ENCODE peak calls at places on chromosomes 2 and 18, in seven cellular contexts. F is endothelial cell of umbilical vein, X is esophagus muscularis mucosa, W is right lobe of liver, I is AG04450, Y is brain microvascular endothelial cell, P is choroid plexus epithelial cell. L is an unnamed sample.

GRCh38 chr2:68907923-68908253 is 36.7 kb upstream of the BMP10 start:
- DNase-seq in F (no peak), P (no peak), Y (no peak), W (no peak), I (no peak), X (no peak), L (no peak)

GRCh38 chr2:96832751-96833507 is 10.9 kb downstream of the ANKRD23 start:
- DNase-seq in F (no peak), P (peak; percentile 75), W (peak; percentile 98), X (no peak), Y (peak; percentile 70), I (peak; percentile 11), L (no peak)

GRCh38 chr18:6484659-6485058 is 69.9 kb upstream of the L3MBTL4 start:
- DNase-seq in W (no peak), P (no peak), I (no peak), Y (no peak), F (no peak), X (no peak), L (no peak)

GRCh38 chr2:43051316-43051715 is 175.1 kb downstream of the ZFP36L2 start:
- DNase-seq in X (no peak), I (no peak), Y (peak; percentile 73), W (no peak), P (peak; percentile 61), F (peak; percentile 81), L (no peak)

GRCh38 chr2:88170472-88170892 is 336 bp downstream of the THNSL2 start:
- DNase-seq in F (no peak), P (peak; percentile 10), I (no peak), W (no peak), Y (peak; percentile 12), X (peak; percentile 91), L (no peak)

GRCh38 chr2:144449028-144449406 is 70.9 kb downstream of the ZEB2 start:
- DNase-seq in Y (no peak), P (no peak), F (no peak), X (no peak), W (no peak), I (no peak), L (no peak)

GRCh38 chr18:13218376-13219011 is at the start of gene LDLRAD4:
- DNase-seq in Y (no peak), P (no peak), F (peak; percentile 34), I (no peak), X (no peak), W (peak; percentile 58), L (no peak)

GRCh38 chr2:56239437-56239836 is 55.6 kb downstream of the CCDC85A start:
- DNase-seq in W (no peak), X (no peak), P (peak; percentile 4), Y (no peak), I (no peak), F (peak; percentile 33), L (no peak)

GRCh38 chr2:38214209-38214717 is 138.3 kb upstream of the CYP1B1 start:
- DNase-seq in I (no peak), F (no peak), P (no peak), X (no peak), Y (no peak), W (no peak), L (no peak)

GRCh38 chr2:238510911-238511613 is 84.3 kb downstream of the ASB1 start:
- DNase-seq in I (no peak), W (no peak), X (no peak), P (no peak), Y (no peak), F (no peak), L (no peak)

GRCh38 chr2:113965644-113966043 is 75.8 kb downstream of the ACTR3 start:
- DNase-seq in W (no peak), Y (peak; percentile 44), X (no peak), P (peak; percentile 68), F (peak; percentile 66), I (no peak), L (no peak)

GRCh38 chr18:52228158-52228557 is 111.8 kb upstream of the DCC start:
- DNase-seq in P (no peak), X (no peak), Y (no peak), W (no peak), I (no peak), F (no peak), L (no peak)

GRCh38 chr2:58734365-58734764 is 493.2 kb upstream of the FANCL start:
- DNase-seq in F (peak; percentile 23), Y (peak; percentile 17), I (no peak), W (no peak), P (peak; percentile 13), X (no peak), L (no peak)

GRCh38 chr2:177578454-177578853 is 185.9 kb downstream of the AGPS start:
- DNase-seq in F (no peak), X (no peak), Y (no peak), W (no peak), I (no peak), P (no peak), L (no peak)

GRCh38 chr2:231710751-231711676 is 2.7 kb downstream of the PTMA start:
- DNase-seq in X (no peak), Y (no peak), F (peak; percentile 37), W (peak; percentile 60), P (peak; percentile 35), I (no peak), L (no peak)

GRCh38 chr2:185181901-185182300 is 556.7 kb upstream of the FSIP2 start:
- DNase-seq in F (no peak), I (no peak), X (no peak), P (no peak), Y (no peak), W (no peak), L (no peak)

GRCh38 chr2:228725031-228725430 is 543.5 kb upstream of the SPHKAP start:
- DNase-seq in W (no peak), X (no peak), F (no peak), I (no peak), P (no peak), Y (no peak), L (no peak)

GRCh38 chr18:24397131-24397693 is 412 bp downstream of the OSBPL1A start:
- DNase-seq in W (peak; percentile 62), F (peak; percentile 86), I (peak; percentile 21), P (peak; percentile 86), X (peak; percentile 93), Y (peak; percentile 63), L (peak; percentile 16)

GRCh38 chr2:60992985-60993392 is 24.5 kb upstream of the PEX13 start:
- DNase-seq in F (no peak), X (no peak), I (no peak), Y (no peak), W (no peak), P (no peak), L (no peak)

GRCh38 chr2:182745061-182745460 is 29.0 kb downstream of the DNAJC10 start:
- DNase-seq in W (no peak), I (no peak), P (no peak), Y (no peak), F (no peak), X (no peak), L (no peak)

GRCh38 chr18:22047485-22047884 is 121.9 kb upstream of the GATA6 start:
- DNase-seq in W (no peak), P (no peak), Y (no peak), X (no peak), F (no peak), I (no peak), L (no peak)

GRCh38 chr2:158685646-158686045 is 109.5 kb upstream of the DAPL1 start:
- DNase-seq in I (no peak), F (no peak), P (no peak), W (no peak), Y (no peak), X (no peak), L (no peak)

GRCh38 chr18:56312554-56312953 is 325.8 kb downstream of the TXNL1 start:
- DNase-seq in W (no peak), P (peak; percentile 18), X (no peak), F (no peak), Y (no peak), I (no peak), L (no peak)

GRCh38 chr2:204491528-204491927 is 53.7 kb upstream of the PARD3B start:
- DNase-seq in Y (peak; percentile 34), P (peak; percentile 38), X (no peak), I (no peak), W (no peak), F (peak; percentile 82), L (no peak)

GRCh38 chr18:57003342-57003741 is 143.5 kb upstream of the BOD1L2 start:
- DNase-seq in Y (no peak), I (no peak), F (no peak), W (no peak), P (no peak), X (no peak), L (no peak)

GRCh38 chr18:48827321-48828200 is 123.2 kb downstream of the SMAD7 start:
- DNase-seq in I (no peak), P (peak; percentile 85), W (peak; percentile 37), F (peak; percentile 70), X (no peak), Y (peak; percentile 71), L (no peak)

GRCh38 chr2:223306371-223306770 is 254.4 kb downstream of the KCNE4 start:
- DNase-seq in P (peak; percentile 77), X (no peak), I (peak; percentile 1), Y (peak; percentile 47), F (peak; percentile 12), W (no peak), L (no peak)
- TF ChIP-seq CTCF in P (peak; percentile 83), X (peak; percentile 20), I (peak; percentile 73), Y (peak; percentile 81), F (peak; percentile 15), W (peak; percentile 21), L (peak; percentile 62)

GRCh38 chr2:174666786-174667369 is 69.3 kb upstream of the WIPF1 start:
- DNase-seq in F (no peak), W (no peak), Y (no peak), X (no peak), P (no peak), I (no peak), L (no peak)
- H3K4me3 ChIP-seq in F (no peak overlapping the region), W (no peak overlapping the region), Y (no peak overlapping the region), X (no peak overlapping the region), P (no peak overlapping the region), I (no peak overlapping the region), L (no peak overlapping the region)

GRCh38 chr2:234483568-234484251 is 13.2 kb downstream of the ARL4C start:
- DNase-seq in Y (peak; percentile 11), W (no peak), I (no peak), X (no peak), F (no peak), P (no peak), L (no peak)
- TF ChIP-seq CTCF in Y (peak; percentile 55), W (no peak), I (peak; percentile 24), X (no peak), F (no peak), P (peak; percentile 38), L (peak; percentile 16)

DNA sequence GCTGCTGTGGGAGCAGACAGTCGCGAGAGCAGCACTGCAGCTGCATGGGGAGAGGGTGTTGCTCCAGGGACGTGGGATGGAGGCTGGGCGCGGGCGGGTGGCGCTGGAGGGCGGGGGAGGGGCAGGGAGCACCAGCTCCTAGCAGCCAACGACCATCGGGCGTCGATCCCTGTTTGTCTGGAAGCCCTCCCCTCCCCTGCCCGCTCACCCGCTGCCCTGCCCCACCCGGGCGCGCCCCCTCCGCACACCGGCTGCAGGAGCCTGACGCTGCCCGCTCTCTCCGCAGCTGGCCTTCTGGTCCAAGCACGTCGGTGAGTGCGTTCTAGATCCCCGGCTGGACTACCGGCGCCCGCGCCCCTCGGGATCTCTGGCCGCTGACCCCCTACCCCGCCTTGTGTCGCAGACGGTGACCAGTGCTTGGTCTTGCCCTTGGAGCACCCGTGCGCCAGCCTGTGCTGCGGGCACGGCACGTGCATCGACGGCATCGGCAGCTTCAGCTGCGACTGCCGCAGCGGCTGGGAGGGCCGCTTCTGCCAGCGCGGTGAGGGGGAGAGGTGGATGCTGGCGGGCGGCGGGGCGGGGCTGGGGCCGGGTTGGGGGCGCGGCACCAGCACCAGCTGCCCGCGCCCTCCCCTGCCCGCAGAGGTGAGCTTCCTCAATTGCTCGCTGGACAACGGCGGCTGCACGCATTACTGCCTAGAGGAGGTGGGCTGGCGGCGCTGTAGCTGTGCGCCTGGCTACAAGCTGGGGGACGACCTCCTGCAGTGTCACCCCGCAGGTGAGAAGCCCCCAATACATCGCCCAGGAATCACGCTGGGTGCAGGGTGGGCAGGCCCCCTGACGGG is 4.6 kb downstream of the PROC start:
- DNase-seq in P (no peak), I (no peak), F (peak; percentile 11), X (no peak), Y (no peak), W (no peak), L (no peak)
- H3K4me3 ChIP-seq in P (peak overlapping the region; percentile 44), I (peak overlapping the region; percentile 48), F (peak overlapping the region; percentile 43), X (peak overlapping the region; percentile 32), Y (peak overlapping the region; percentile 49), W (peak overlapping the region; percentile 5), L (peak overlapping the region; percentile 41)

L was measured in AG09309.